ENCODE peak calls at places on chromosome 1, in four cellular contexts. One of them, this sample, is unnamed.

GRCh38 chr1:224183591-224184312 is 712 bp downstream of the DEGS1 start:
- DNase-seq in GM12878: no peak
- DNase-seq in H1: peak; percentile 80
- DNase-seq in IMR-90: peak; percentile 61
- DNase-seq in this sample: peak; percentile 77

GRCh38 chr1:8525291-8526275 is 207.7 kb downstream of the SLC45A1 start:
- DNase-seq in H1: peak; percentile 60
- DNase-seq in GM12878: peak; percentile 66
- DNase-seq in IMR-90: peak; percentile 96
- DNase-seq in this sample: peak; percentile 28

GRCh38 chr1:109620396-109620817 is 770 bp downstream of the AMPD2 start:
- DNase-seq in IMR-90: peak; percentile 62
- DNase-seq in GM12878: no peak
- DNase-seq in H1: no peak
- DNase-seq in this sample: peak; percentile 63

GRCh38 chr1:225179686-225180085 is 248.2 kb downstream of the LBR start:
- DNase-seq in H1: no peak
- DNase-seq in GM12878: no peak
- DNase-seq in IMR-90: no peak
- DNase-seq in this sample: no peak

GRCh38 chr1:15426492-15427279 is 11.6 kb upstream of the CTRC start:
- DNase-seq in GM12878: no peak
- DNase-seq in H1: peak; percentile 67
- DNase-seq in IMR-90: peak; percentile 57
- DNase-seq in this sample: peak; percentile 52

GRCh38 chr1:186297439-186297838 is 77.6 kb downstream of the TPR start:
- DNase-seq in H1: no peak
- DNase-seq in IMR-90: no peak
- DNase-seq in GM12878: no peak
- DNase-seq in this sample: no peak

GRCh38 chr1:99594205-99594604 is 51.7 kb upstream of the PALMD start:
- DNase-seq in GM12878: no peak
- DNase-seq in IMR-90: no peak
- DNase-seq in H1: no peak
- DNase-seq in this sample: no peak

GRCh38 chr1:156623946-156624813 is 5.0 kb downstream of the HAPLN2 start:
- DNase-seq in GM12878: no peak
- DNase-seq in H1: peak; percentile 87
- DNase-seq in IMR-90: peak; percentile 24
- DNase-seq in this sample: peak; percentile 91

GRCh38 chr1:92909321-92909720 is 51.9 kb downstream of the DIPK1A start:
- DNase-seq in H1: no peak
- DNase-seq in IMR-90: peak; percentile 95
- DNase-seq in GM12878: no peak
- DNase-seq in this sample: no peak

GRCh38 chr1:198935371-198935921 is 296.6 kb downstream of the PTPRC start:
- DNase-seq in GM12878: peak; percentile 58
- DNase-seq in H1: no peak
- DNase-seq in IMR-90: peak; percentile 98
- DNase-seq in this sample: no peak

GRCh38 chr1:155218854-155219591 is 10.5 kb downstream of the MTX1 start:
- DNase-seq in GM12878: no peak
- DNase-seq in H1: peak; percentile 69
- DNase-seq in IMR-90: peak; percentile 69
- DNase-seq in this sample: peak; percentile 65

GRCh38 chr1:14027099-14027498 is 327.1 kb downstream of the PRDM2 start:
- DNase-seq in GM12878: no peak
- DNase-seq in IMR-90: no peak
- DNase-seq in H1: no peak
- DNase-seq in this sample: peak; percentile 14

GRCh38 chr1:109897244-109897955 is 13.2 kb upstream of the CSF1 start:
- DNase-seq in IMR-90: no peak
- DNase-seq in H1: no peak
- DNase-seq in GM12878: no peak
- DNase-seq in this sample: no peak

GRCh38 chr1:113946668-113947387 is 17.7 kb downstream of the HIPK1 start:
- DNase-seq in IMR-90: peak; percentile 22
- DNase-seq in GM12878: no peak
- DNase-seq in H1: no peak
- DNase-seq in this sample: peak; percentile 44

GRCh38 chr1:907611-908451 is 15.9 kb upstream of the SAMD11 start:
- DNase-seq in GM12878: no peak
- DNase-seq in H1: peak; percentile 43
- DNase-seq in IMR-90: no peak
- DNase-seq in this sample: no peak

GRCh38 chr1:41773144-41773571 is 145.6 kb downstream of the HIVEP3 start:
- DNase-seq in GM12878: no peak
- DNase-seq in H1: no peak
- DNase-seq in IMR-90: peak; percentile 80
- DNase-seq in this sample: no peak

GRCh38 chr1:99603699-99604595 is 42.0 kb upstream of the PALMD start:
- DNase-seq in H1: no peak
- DNase-seq in IMR-90: peak; percentile 19
- DNase-seq in GM12878: no peak
- DNase-seq in this sample: no peak

GRCh38 chr1:246680696-246681127 is 43.5 kb upstream of the SCCPDH start:
- DNase-seq in IMR-90: peak; percentile 5
- DNase-seq in GM12878: no peak
- DNase-seq in H1: no peak
- DNase-seq in this sample: no peak

GRCh38 chr1:45552309-45552708 is 1.7 kb downstream of the AKR1A1 start:
- DNase-seq in GM12878: no peak
- DNase-seq in H1: no peak
- DNase-seq in IMR-90: no peak
- DNase-seq in this sample: no peak

GRCh38 chr1:152086785-152087184 is 2.1 kb downstream of the TCHHL1 start:
- DNase-seq in H1: no peak
- DNase-seq in GM12878: no peak
- DNase-seq in IMR-90: no peak
- DNase-seq in this sample: no peak
- H3K4me2 ChIP-seq in H1: no peak overlapping the region
- H3K4me2 ChIP-seq in GM12878: no peak overlapping the region
- H3K4me2 ChIP-seq in IMR-90: no peak overlapping the region
- H3K4me2 ChIP-seq in this sample: no peak overlapping the region

GRCh38 chr1:5875345-5875910 is 116.8 kb downstream of the NPHP4 start:
- DNase-seq in H1: no peak
- DNase-seq in GM12878: no peak
- DNase-seq in IMR-90: no peak
- DNase-seq in this sample: no peak

GRCh38 chr1:5874416-5875110 is 117.7 kb downstream of the NPHP4 start:
- DNase-seq in GM12878: no peak
- DNase-seq in IMR-90: no peak
- DNase-seq in H1: no peak
- DNase-seq in this sample: no peak

GRCh38 chr1:5872886-5873285 is 119.3 kb downstream of the NPHP4 start:
- DNase-seq in GM12878: no peak
- DNase-seq in H1: no peak
- DNase-seq in IMR-90: no peak
- DNase-seq in this sample: no peak

GRCh38 chr1:5876251-5876650 is 116.0 kb downstream of the NPHP4 start:
- DNase-seq in H1: no peak
- DNase-seq in IMR-90: no peak
- DNase-seq in GM12878: no peak
- DNase-seq in this sample: no peak

GRCh38 chr1:5873556-5873955 is 118.7 kb downstream of the NPHP4 start:
- DNase-seq in H1: no peak
- DNase-seq in GM12878: no peak
- DNase-seq in IMR-90: no peak
- DNase-seq in this sample: no peak
- TF ChIP-seq CHD1 in H1: no peak
- TF ChIP-seq CHD1 in GM12878: no peak
- TF ChIP-seq CHD1 in IMR-90: no peak
- TF ChIP-seq CHD1 in this sample: no peak

GRCh38 chr1:111488669-111489068 is 14.8 kb downstream of the ADORA3 start:
- DNase-seq in IMR-90: no peak
- DNase-seq in H1: no peak
- DNase-seq in GM12878: no peak
- DNase-seq in this sample: no peak
- H3K4me2 ChIP-seq in IMR-90: no peak overlapping the region
- H3K4me2 ChIP-seq in H1: no peak overlapping the region
- H3K4me2 ChIP-seq in GM12878: no peak overlapping the region
- H3K4me2 ChIP-seq in this sample: no peak overlapping the region

GRCh38 chr1:244834596-244835275 is 722 bp upstream of the COX20 start:
- DNase-seq in GM12878: peak; percentile 88
- DNase-seq in IMR-90: peak; percentile 92
- DNase-seq in H1: no peak
- DNase-seq in this sample: peak; percentile 93

GRCh38 chr1:244837597-244838258 is 2.3 kb downstream of the COX20 start:
- DNase-seq in GM12878: no peak
- DNase-seq in IMR-90: no peak
- DNase-seq in H1: no peak
- DNase-seq in this sample: peak; percentile 47

GRCh38 chr1:244836598-244836997 is 1.1 kb downstream of the COX20 start:
- DNase-seq in IMR-90: peak; percentile 25
- DNase-seq in GM12878: no peak
- DNase-seq in H1: no peak
- DNase-seq in this sample: no peak

GRCh38 chr1:244835276-244836134 is at the start of gene COX20:
- DNase-seq in GM12878: peak; percentile 60
- DNase-seq in H1: peak; percentile 94
- DNase-seq in IMR-90: peak; percentile 88
- DNase-seq in this sample: peak; percentile 94

DNA sequence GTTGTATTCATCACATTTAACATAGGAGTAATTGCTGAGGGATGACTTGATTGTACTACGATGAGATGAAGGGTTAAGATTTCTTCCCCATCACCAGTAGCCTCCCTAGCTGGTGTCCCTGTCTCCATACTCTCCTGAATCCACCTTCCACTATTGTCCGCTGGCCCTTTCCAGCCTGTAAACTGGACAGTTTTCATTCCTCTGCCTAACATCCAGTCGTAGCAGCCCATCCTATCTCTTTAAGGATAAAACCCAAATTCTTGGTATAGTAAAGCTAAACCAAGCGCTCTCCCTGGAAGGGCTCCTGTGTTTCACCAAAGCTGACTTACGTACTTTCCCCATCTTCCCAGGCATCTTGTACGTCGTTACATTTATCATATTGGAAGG is 670 bp downstream of the COX20 start:
- DNase-seq in H1: no peak
- DNase-seq in GM12878: no peak
- DNase-seq in IMR-90: peak; percentile 47
- DNase-seq in this sample: peak; percentile 58
- TF ChIP-seq CHD1 in H1: no peak
- TF ChIP-seq CHD1 in GM12878: no peak
- TF ChIP-seq CHD1 in IMR-90: no peak
- TF ChIP-seq CHD1 in this sample: no peak

DNA sequence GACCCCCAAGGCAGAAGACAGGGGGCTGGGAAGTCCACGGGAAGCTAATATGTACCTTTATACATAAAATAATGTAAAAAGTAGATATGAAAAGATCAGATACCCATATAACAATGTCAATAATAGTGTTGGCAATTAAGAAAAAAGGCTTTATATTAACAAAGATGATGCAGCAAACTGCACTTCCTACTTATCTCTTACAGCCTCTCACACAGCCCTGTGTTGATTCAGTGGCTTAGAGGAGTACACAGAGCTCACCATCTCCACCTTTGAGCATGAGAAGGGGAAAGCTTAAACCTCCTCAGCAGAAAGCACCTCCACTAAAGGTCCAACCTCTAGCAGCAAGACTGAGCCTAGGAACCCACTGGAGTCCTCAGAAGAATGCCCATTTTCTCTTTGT is 7.2 kb upstream of the VSIG8 start:
- DNase-seq in GM12878: no peak
- DNase-seq in IMR-90: no peak
- DNase-seq in H1: no peak
- DNase-seq in this sample: peak; percentile 32
- H3K4me2 ChIP-seq in GM12878: no peak overlapping the region
- H3K4me2 ChIP-seq in IMR-90: no peak overlapping the region
- H3K4me2 ChIP-seq in H1: no peak overlapping the region
- H3K4me2 ChIP-seq in this sample: peak overlapping the region; percentile 43

GRCh38 chr1:26012862-26013261 is 8.7 kb upstream of the EXTL1 start:
- DNase-seq in H1: no peak
- DNase-seq in GM12878: no peak
- DNase-seq in IMR-90: no peak
- DNase-seq in this sample: no peak
- TF ChIP-seq CHD1 in H1: no peak
- TF ChIP-seq CHD1 in GM12878: no peak
- TF ChIP-seq CHD1 in IMR-90: no peak
- TF ChIP-seq CHD1 in this sample: no peak

DNA sequence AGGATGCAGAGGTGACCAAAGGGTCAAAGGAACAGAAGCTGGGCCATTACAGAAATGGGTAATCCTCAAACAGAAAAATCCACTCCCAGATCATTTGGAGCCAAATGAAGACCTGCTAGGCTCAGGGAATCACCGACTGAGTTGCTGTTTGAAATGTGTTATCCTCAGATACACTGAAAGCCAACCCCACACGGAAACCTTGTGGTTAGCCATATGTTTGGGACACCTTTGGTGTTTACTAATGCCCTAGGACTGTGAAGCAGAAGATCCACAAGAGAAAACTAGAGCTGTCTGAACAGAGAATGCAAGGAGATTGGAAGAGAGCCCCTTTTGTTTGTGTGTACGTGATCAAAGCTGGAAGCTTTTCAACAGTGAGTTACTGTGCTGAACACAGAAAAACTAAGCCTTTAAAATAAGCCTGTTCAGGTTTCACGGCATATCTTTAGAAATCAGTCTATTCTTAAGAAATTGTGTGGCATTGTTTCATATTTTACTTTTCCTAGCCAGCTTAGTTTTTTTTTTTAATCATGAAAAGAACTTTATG is 908.2 kb upstream of the ADGRL2 start:
- DNase-seq in IMR-90: peak; percentile 4
- DNase-seq in H1: no peak
- DNase-seq in GM12878: no peak
- DNase-seq in this sample: no peak
- H3K4me2 ChIP-seq in IMR-90: peak overlapping the region; percentile 61
- H3K4me2 ChIP-seq in H1: no peak overlapping the region
- H3K4me2 ChIP-seq in GM12878: no peak overlapping the region
- H3K4me2 ChIP-seq in this sample: no peak overlapping the region

DNA sequence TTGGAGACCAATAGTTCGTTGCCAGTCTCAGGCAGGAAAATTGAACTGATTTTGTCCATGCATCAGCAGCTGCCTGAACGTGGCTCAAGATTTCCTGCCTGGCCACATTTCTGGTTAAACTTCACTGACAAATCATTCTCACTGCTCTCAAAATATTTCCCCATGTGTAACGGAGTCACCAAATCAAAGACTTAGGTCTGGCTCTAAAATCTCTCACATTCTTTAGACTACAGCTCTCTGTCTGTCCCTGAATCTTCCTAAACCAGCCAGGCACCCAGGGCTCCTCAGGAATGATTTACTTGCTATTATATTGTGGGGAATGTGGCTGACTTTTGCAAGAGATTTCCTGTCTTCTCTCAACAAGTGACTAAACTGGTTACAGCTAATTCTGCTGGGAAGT is 49.2 kb upstream of the GJA8 start:
- DNase-seq in GM12878: no peak
- DNase-seq in H1: no peak
- DNase-seq in IMR-90: peak; percentile 11
- DNase-seq in this sample: no peak
- TF ChIP-seq CHD1 in GM12878: no peak
- TF ChIP-seq CHD1 in H1: no peak
- TF ChIP-seq CHD1 in IMR-90: no peak
- TF ChIP-seq CHD1 in this sample: no peak

This sample was measured in K562.